ENCODE peak calls at places on chromosomes 2 and 18, in seven cellular contexts. U, B, Q, J, E, T and L are unnamed samples.

GRCh38 chr2:196112408-196113039 is 43.9 kb upstream of the DNAH7 start:
- DNase-seq in U (no peak), B (no peak), Q (no peak), J (no peak), E (no peak), T (peak), L (no peak)

GRCh38 chr2:128402921-128403670 is 84.4 kb upstream of the HS6ST1 start:
- DNase-seq in U (no peak), B (no peak), Q (no peak), J (no peak), E (no peak), T (no peak), L (no peak)

GRCh38 chr2:159209341-159210306 is 76.9 kb downstream of the WDSUB1 start:
- DNase-seq in U (no peak), B (no peak), Q (no peak), J (no peak), E (no peak), T (no peak), L (no peak)

GRCh38 chr2:112033600-112033999 is 21.5 kb upstream of the TMEM87B start:
- DNase-seq in U (no peak), B (no peak), Q (no peak), J (peak), E (no peak), T (no peak), L (no peak)

GRCh38 chr2:180970052-180970451 is 10.4 kb upstream of the UBE2E3 start:
- DNase-seq in U (no peak), B (no peak), Q (no peak), J (no peak), E (no peak), T (no peak), L (no peak)

GRCh38 chr2:100580474-100581264 is 17.9 kb downstream of the PDCL3 start:
- DNase-seq in U (no peak), B (no peak), Q (peak), J (peak), E (no peak), T (no peak), L (no peak)

GRCh38 chr2:235595420-235596010 is 101.7 kb downstream of the AGAP1 start:
- DNase-seq in U (peak), B (peak), Q (peak), J (peak), E (peak), T (peak), L (no peak)

GRCh38 chr2:52117299-52117698 is 1085.4 kb upstream of the NRXN1 start:
- DNase-seq in U (no peak), B (no peak), Q (no peak), J (no peak), E (no peak), T (no peak), L (no peak)

GRCh38 chr2:100780203-100781008 is 39.5 kb upstream of the NPAS2 start:
- DNase-seq in U (no peak), B (no peak), Q (no peak), J (no peak), E (no peak), T (no peak), L (no peak)

GRCh38 chr2:121475811-121476571 is 54.7 kb upstream of the RNU4ATAC start:
- DNase-seq in U (no peak), B (no peak), Q (no peak), J (no peak), E (no peak), T (no peak), L (no peak)

GRCh38 chr18:32201936-32202335 is 12.1 kb downstream of the MEP1B start:
- DNase-seq in U (peak), B (no peak), Q (no peak), J (no peak), E (no peak), T (no peak), L (peak)

GRCh38 chr2:84830758-84831500 is 50.0 kb downstream of the TRABD2A start:
- DNase-seq in U (no peak), B (no peak), Q (no peak), J (no peak), E (no peak), T (no peak), L (no peak)

GRCh38 chr2:234495076-234495800 is 1.6 kb downstream of the ARL4C start:
- DNase-seq in U (no peak), B (no peak), Q (no peak), J (no peak), E (no peak), T (peak), L (no peak)

GRCh38 chr2:27690052-27690451 is 26.4 kb downstream of the SLC4A1AP start:
- DNase-seq in U (no peak), B (no peak), Q (no peak), J (no peak), E (no peak), T (no peak), L (no peak)

GRCh38 chr2:189522435-189523151 is 58.0 kb downstream of the SLC40A1 start:
- DNase-seq in U (no peak), B (no peak), Q (no peak), J (no peak), E (no peak), T (no peak), L (no peak)

GRCh38 chr2:196759378-196759706 is 40.1 kb downstream of the GTF3C3 start:
- DNase-seq in U (no peak), B (no peak), Q (no peak), J (no peak), E (no peak), T (peak), L (no peak)

GRCh38 chr18:8212893-8213805 is 396.1 kb upstream of the RAB12 start:
- DNase-seq in U (no peak), B (no peak), Q (no peak), J (no peak), E (peak), T (peak), L (no peak)

GRCh38 chr18:78517328-78517727 is 462.3 kb upstream of the SALL3 start:
- DNase-seq in U (no peak), B (no peak), Q (no peak), J (no peak), E (no peak), T (no peak), L (peak)

GRCh38 chr2:39243469-39244123 is at the start of gene CDKL4:
- DNase-seq in U (no peak), B (no peak), Q (no peak), J (no peak), E (peak), T (peak), L (no peak)

GRCh38 chr2:48725696-48726494 is 29.6 kb downstream of the LHCGR start:
- DNase-seq in U (no peak), B (no peak), Q (no peak), J (no peak), E (no peak), T (no peak), L (no peak)

GRCh38 chr2:161576421-161576820 is 47.8 kb upstream of the SLC4A10 start:
- DNase-seq in U (no peak), B (peak), Q (no peak), J (no peak), E (no peak), T (no peak), L (no peak)

GRCh38 chr2:41736105-41736567 is 311.7 kb upstream of the PKDCC start:
- DNase-seq in U (no peak), B (no peak), Q (no peak), J (no peak), E (no peak), T (no peak), L (no peak)

GRCh38 chr18:9017900-9018217 is 84.6 kb upstream of the NDUFV2 start:
- DNase-seq in U (no peak), B (no peak), Q (no peak), J (no peak), E (no peak), T (peak), L (no peak)

GRCh38 chr2:196315388-196316049 is 144.1 kb upstream of the STK17B start:
- DNase-seq in U (no peak), B (no peak), Q (no peak), J (no peak), E (no peak), T (peak), L (no peak)

GRCh38 chr2:109700680-109701274 is 86.6 kb downstream of the SOWAHC start:
- DNase-seq in U (no peak), B (no peak), Q (no peak), J (no peak), E (no peak), T (no peak), L (no peak)

GRCh38 chr2:174632847-174633620 is 35.4 kb upstream of the WIPF1 start:
- DNase-seq in U (no peak), B (no peak), Q (no peak), J (no peak), E (no peak), T (no peak), L (no peak)

GRCh38 chr2:72607189-72607588 is 218.6 kb downstream of the EXOC6B start:
- DNase-seq in U (no peak), B (no peak), Q (no peak), J (no peak), E (no peak), T (no peak), L (no peak)

GRCh38 chr2:169354244-169354643 is 8.1 kb downstream of the LRP2 start:
- DNase-seq in U (no peak), B (no peak), Q (no peak), J (no peak), E (no peak), T (no peak), L (no peak)

GRCh38 chr2:50975546-50975945 is 56.4 kb downstream of the NRXN1 start:
- DNase-seq in U (no peak), B (no peak), Q (no peak), J (no peak), E (no peak), T (no peak), L (no peak)

GRCh38 chr18:56815926-56816325 is 164.8 kb downstream of the WDR7 start:
- DNase-seq in U (no peak), B (no peak), Q (no peak), J (no peak), E (no peak), T (no peak), L (no peak)